ENCODE peak calls at places on chromosomes 7 and 10, in ten cellular contexts. L, D, H, I, J, Q, B, P, V and U are unnamed samples.

GRCh38 chr10:117168135-117168674 is 29.1 kb upstream of the KCNK18 start:
- DNase-seq in L (peak), D (peak), H (peak), I (peak), J (peak), Q (peak), B (peak), P (peak), V (peak), U (peak)

GRCh38 chr10:79274279-79275104 is 72.8 kb upstream of the PPIF start:
- DNase-seq in L (peak), D (peak), H (peak), I (peak), J (peak), Q (peak), B (no peak), P (peak), V (no peak), U (peak)

GRCh38 chr10:91340613-91341362 is 69.4 kb upstream of the HECTD2 start:
- DNase-seq in L (peak), D (peak), H (peak), I (no peak), J (no peak), Q (no peak), B (no peak), P (peak), V (peak), U (peak)

GRCh38 chr7:34043461-34044318 is 138.4 kb downstream of the BMPER start:
- DNase-seq in L (no peak), D (no peak), H (no peak), I (no peak), J (no peak), Q (no peak), B (no peak), P (no peak), V (peak), U (no peak)

GRCh38 chr10:104300736-104301292 is 31.8 kb downstream of the GSTO2 start:
- DNase-seq in L (peak), D (peak), H (peak), I (no peak), J (no peak), Q (peak), B (no peak), P (peak), V (peak), U (peak)

GRCh38 chr7:139038691-139039090 is 2.8 kb upstream of the ZC3HAV1L start:
- DNase-seq in L (no peak), D (no peak), H (no peak), I (no peak), J (no peak), Q (no peak), B (no peak), P (no peak), V (no peak), U (no peak)

GRCh38 chr7:46003161-46003560 is 82.1 kb upstream of the IGFBP3 start:
- DNase-seq in L (no peak), D (no peak), H (no peak), I (no peak), J (no peak), Q (no peak), B (no peak), P (no peak), V (no peak), U (no peak)

GRCh38 chr7:152891837-152892236 is 132.3 kb downstream of the ACTR3B start:
- DNase-seq in L (no peak), D (no peak), H (no peak), I (no peak), J (no peak), Q (peak), B (no peak), P (no peak), V (no peak), U (no peak)

GRCh38 chr10:125159486-125159931 is 854 bp downstream of the CTBP2 start:
- DNase-seq in L (no peak), D (peak), H (no peak), I (peak), J (no peak), Q (peak), B (peak), P (no peak), V (no peak), U (no peak)

GRCh38 chr7:10939911-10940747 is 33.5 kb upstream of the PHF14 start:
- DNase-seq in L (peak), D (peak), H (peak), I (peak), J (peak), Q (peak), B (peak), P (peak), V (peak), U (peak)

GRCh38 chr10:50386992-50387735 is 135.8 kb upstream of the ASAH2 start:
- DNase-seq in L (no peak), D (no peak), H (no peak), I (no peak), J (no peak), Q (no peak), B (no peak), P (no peak), V (no peak), U (no peak)

GRCh38 chr7:6831018-6831725 is 5.1 kb upstream of the CCZ1B start:
- DNase-seq in L (no peak), D (no peak), H (no peak), I (no peak), J (no peak), Q (no peak), B (no peak), P (no peak), V (no peak), U (no peak)

GRCh38 chr10:125707852-125708468 is 11.5 kb upstream of the EDRF1 start:
- DNase-seq in L (peak), D (peak), H (no peak), I (peak), J (no peak), Q (no peak), B (no peak), P (no peak), V (peak), U (peak)

GRCh38 chr7:484365-485101 is 35.1 kb downstream of the PDGFA start:
- DNase-seq in L (no peak), D (no peak), H (no peak), I (no peak), J (peak), Q (no peak), B (peak), P (no peak), V (no peak), U (no peak)

GRCh38 chr7:47622946-47623640 is 41.2 kb upstream of the TNS3 start:
- DNase-seq in L (peak), D (peak), H (no peak), I (no peak), J (no peak), Q (no peak), B (no peak), P (no peak), V (peak), U (peak)

GRCh38 chr7:133931053-133931452 is 196.1 kb upstream of the LRGUK start:
- DNase-seq in L (no peak), D (no peak), H (no peak), I (no peak), J (no peak), Q (no peak), B (no peak), P (no peak), V (no peak), U (peak)

GRCh38 chr10:101843032-101843991 is at the start of gene KCNIP2:
- DNase-seq in L (no peak), D (peak), H (peak), I (peak), J (no peak), Q (no peak), B (no peak), P (peak), V (no peak), U (no peak)

GRCh38 chr7:55517191-55517633 is 55.1 kb downstream of the VOPP1 start:
- DNase-seq in L (no peak), D (no peak), H (no peak), I (no peak), J (no peak), Q (no peak), B (no peak), P (no peak), V (no peak), U (no peak)

GRCh38 chr10:97319671-97320479 is 804 bp downstream of the FRAT1 start:
- DNase-seq in L (peak), D (no peak), H (peak), I (peak), J (peak), Q (peak), B (peak), P (no peak), V (peak), U (peak)

GRCh38 chr7:7446616-7447015 is 89.1 kb downstream of the COL28A1 start:
- DNase-seq in L (peak), D (no peak), H (no peak), I (no peak), J (no peak), Q (no peak), B (no peak), P (no peak), V (peak), U (peak)

GRCh38 chr7:85165263-85165662 is 21.6 kb downstream of the SEMA3D start:
- DNase-seq in L (no peak), D (no peak), H (no peak), I (no peak), J (no peak), Q (no peak), B (no peak), P (no peak), V (no peak), U (no peak)

GRCh38 chr10:42690449-42691360 is 52.3 kb upstream of the ZNF33B start:
- DNase-seq in L (no peak), D (no peak), H (peak), I (no peak), J (no peak), Q (no peak), B (no peak), P (no peak), V (no peak), U (no peak)

GRCh38 chr7:500521-501420 is 18.9 kb downstream of the PDGFA start:
- DNase-seq in L (no peak), D (no peak), H (no peak), I (no peak), J (peak), Q (no peak), B (peak), P (no peak), V (no peak), U (no peak)

GRCh38 chr7:98678215-98678614 is 61.1 kb downstream of the NPTX2 start:
- DNase-seq in L (no peak), D (no peak), H (no peak), I (no peak), J (no peak), Q (no peak), B (no peak), P (no peak), V (no peak), U (no peak)

GRCh38 chr10:78548369-78548985 is 514.8 kb downstream of the RPS24 start:
- DNase-seq in L (no peak), D (no peak), H (no peak), I (no peak), J (no peak), Q (peak), B (no peak), P (no peak), V (no peak), U (no peak)

GRCh38 chr7:41979834-41980307 is 257.1 kb downstream of the GLI3 start:
- DNase-seq in L (peak), D (peak), H (no peak), I (peak), J (no peak), Q (no peak), B (no peak), P (no peak), V (peak), U (peak)

GRCh38 chr10:132527338-132528063 is 10.1 kb upstream of the INPP5A start:
- DNase-seq in L (peak), D (no peak), H (no peak), I (no peak), J (peak), Q (no peak), B (peak), P (no peak), V (no peak), U (no peak)

GRCh38 chr10:98424308-98425254 is 9.6 kb upstream of the PYROXD2 start:
- DNase-seq in L (no peak), D (no peak), H (no peak), I (peak), J (no peak), Q (peak), B (no peak), P (no peak), V (no peak), U (no peak)

GRCh38 chr10:70832852-70833542 is 17.2 kb downstream of the SGPL1 start:
- DNase-seq in L (peak), D (peak), H (no peak), I (no peak), J (no peak), Q (no peak), B (no peak), P (no peak), V (peak), U (peak)

GRCh38 chr10:22183771-22184466 is 33.9 kb downstream of the EBLN1 start:
- DNase-seq in L (peak), D (peak), H (no peak), I (no peak), J (no peak), Q (no peak), B (no peak), P (no peak), V (peak), U (peak)

GRCh38 chr10:30127120-30127541 is 67.7 kb upstream of the JCAD start:
- DNase-seq in L (peak), D (peak), H (no peak), I (no peak), J (no peak), Q (peak), B (no peak), P (no peak), V (peak), U (no peak)

GRCh38 chr7:4700577-4701235 is 18.6 kb downstream of the FOXK1 start:
- DNase-seq in L (peak), D (peak), H (no peak), I (no peak), J (no peak), Q (no peak), B (no peak), P (no peak), V (peak), U (peak)

GRCh38 chr7:42197391-42197790 is 39.6 kb downstream of the GLI3 start:
- DNase-seq in L (peak), D (no peak), H (no peak), I (no peak), J (no peak), Q (no peak), B (no peak), P (no peak), V (peak), U (peak)

GRCh38 chr10:51800725-51801455 is 101.5 kb upstream of the CSTF2T start:
- DNase-seq in L (no peak), D (no peak), H (no peak), I (no peak), J (no peak), Q (no peak), B (no peak), P (no peak), V (no peak), U (no peak)

GRCh38 chr7:116162992-116163391 is 47.3 kb upstream of the TES start:
- DNase-seq in L (no peak), D (no peak), H (no peak), I (no peak), J (no peak), Q (no peak), B (no peak), P (no peak), V (no peak), U (no peak)
- TF ChIP-seq CTCF in L (peak), D (no peak), H (no peak), I (no peak), J (no peak), Q (no peak), B (no peak), P (no peak), V (peak), U (no peak)

GRCh38 chr7:155143381-155143780 is 73.3 kb downstream of the HTR5A start:
- DNase-seq in L (no peak), D (no peak), H (no peak), I (no peak), J (no peak), Q (no peak), B (no peak), P (no peak), V (no peak), U (no peak)

GRCh38 chr7:155147624-155148023 is 77.5 kb downstream of the HTR5A start:
- DNase-seq in L (no peak), D (no peak), H (no peak), I (no peak), J (no peak), Q (no peak), B (no peak), P (no peak), V (no peak), U (no peak)

GRCh38 chr7:155144371-155144770 is 74.2 kb downstream of the HTR5A start:
- DNase-seq in L (no peak), D (no peak), H (no peak), I (no peak), J (no peak), Q (no peak), B (no peak), P (no peak), V (no peak), U (no peak)

GRCh38 chr7:155147172-155147571 is 77.0 kb downstream of the HTR5A start:
- DNase-seq in L (no peak), D (no peak), H (no peak), I (no peak), J (no peak), Q (no peak), B (no peak), P (no peak), V (no peak), U (no peak)

GRCh38 chr7:155145477-155146255 is 75.5 kb downstream of the HTR5A start:
- DNase-seq in L (no peak), D (no peak), H (no peak), I (no peak), J (no peak), Q (no peak), B (no peak), P (no peak), V (no peak), U (no peak)
- H3K4me3 ChIP-seq in L (no peak), D (no peak), H (no peak), I (no peak), J (no peak), Q (no peak), B (no peak), P (no peak), V (no peak), U (no peak)

DNA sequence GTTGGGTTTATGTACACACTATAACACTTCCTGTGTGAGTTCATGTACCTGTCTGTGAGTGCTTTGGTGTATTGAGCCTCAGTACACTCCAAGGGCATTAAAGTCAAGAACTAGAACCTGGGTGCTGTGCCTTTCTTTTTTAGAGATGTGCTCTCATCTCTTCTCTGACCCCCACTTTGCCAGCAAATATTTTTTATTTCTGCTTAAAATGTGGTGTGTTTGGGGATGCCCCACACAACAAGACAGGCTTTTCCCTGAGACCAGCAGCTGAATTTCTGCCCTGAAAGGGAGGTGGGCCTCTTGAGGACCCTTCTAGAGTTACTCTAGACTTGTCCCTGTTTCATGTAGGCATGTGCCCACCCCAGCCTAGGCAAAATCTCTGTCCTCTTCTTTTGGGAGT is 14.3 kb downstream of the KCTD7 start:
- DNase-seq in L (no peak), D (no peak), H (no peak), I (no peak), J (no peak), Q (no peak), B (no peak), P (no peak), V (no peak), U (no peak)
- TF ChIP-seq CTCF in L (no peak), D (no peak), H (no peak), I (no peak), J (no peak), Q (no peak), B (no peak), P (no peak), V (no peak), U (no peak)

GRCh38 chr10:34966440-34966839 is 123.7 kb downstream of the CUL2 start:
- DNase-seq in L (peak), D (peak), H (no peak), I (no peak), J (no peak), Q (no peak), B (no peak), P (no peak), V (peak), U (peak)

GRCh38 chr10:34964166-34964800 is 125.9 kb downstream of the CUL2 start:
- DNase-seq in L (no peak), D (no peak), H (no peak), I (no peak), J (no peak), Q (no peak), B (no peak), P (no peak), V (no peak), U (no peak)

GRCh38 chr10:34962866-34963265 is 127.3 kb downstream of the CUL2 start:
- DNase-seq in L (no peak), D (peak), H (no peak), I (no peak), J (no peak), Q (no peak), B (no peak), P (no peak), V (peak), U (no peak)

GRCh38 chr10:34969171-34969570 is 121.0 kb downstream of the CUL2 start:
- DNase-seq in L (no peak), D (no peak), H (no peak), I (no peak), J (no peak), Q (no peak), B (no peak), P (no peak), V (no peak), U (no peak)

DNA sequence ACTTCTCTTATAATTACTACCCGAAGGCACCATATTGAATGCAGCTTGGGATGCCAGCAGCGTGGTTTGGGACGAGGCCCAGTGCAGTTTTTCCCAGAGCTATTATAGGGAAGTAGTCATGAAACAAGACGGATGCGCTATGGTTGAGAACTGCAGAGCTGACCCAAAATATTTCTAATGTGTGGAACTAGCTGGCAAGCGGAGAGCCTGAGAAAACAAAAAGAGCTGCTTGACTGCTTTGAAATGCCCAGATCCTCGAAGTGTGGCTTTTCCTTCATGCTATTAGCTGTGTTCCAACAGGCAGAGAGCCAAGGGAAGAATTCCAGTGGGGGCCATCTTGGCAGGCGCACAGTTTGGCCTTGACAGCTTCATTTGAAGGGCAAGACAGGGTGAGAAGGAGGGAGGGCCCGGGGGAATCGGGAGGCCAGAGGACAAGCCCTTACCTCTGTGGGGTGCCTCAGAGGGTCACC is 122.7 kb downstream of the CUL2 start:
- DNase-seq in L (peak), D (peak), H (no peak), I (no peak), J (no peak), Q (no peak), B (no peak), P (peak), V (peak), U (no peak)
- H3K4me3 ChIP-seq in L (no peak), D (no peak), H (no peak), I (no peak), J (no peak), Q (no peak), B (no peak), P (no peak), V (no peak), U (no peak)

GRCh38 chr7:65746398-65746669 is 126.5 kb upstream of the VKORC1L1 start:
- DNase-seq in L (peak), D (peak), H (no peak), I (no peak), J (no peak), Q (no peak), B (no peak), P (no peak), V (peak), U (peak)

GRCh38 chr7:65749518-65749917 is 123.4 kb upstream of the VKORC1L1 start:
- DNase-seq in L (no peak), D (no peak), H (no peak), I (no peak), J (no peak), Q (no peak), B (no peak), P (no peak), V (no peak), U (no peak)

GRCh38 chr7:65749039-65749438 is 123.8 kb upstream of the VKORC1L1 start:
- DNase-seq in L (no peak), D (no peak), H (no peak), I (no peak), J (no peak), Q (no peak), B (no peak), P (no peak), V (no peak), U (no peak)

GRCh38 chr7:65750511-65751344 is 122.1 kb upstream of the VKORC1L1 start:
- DNase-seq in L (peak), D (peak), H (peak), I (peak), J (peak), Q (peak), B (peak), P (peak), V (peak), U (peak)
- TF ChIP-seq CTCF in L (no peak), D (no peak), H (no peak), I (no peak), J (no peak), Q (no peak), B (no peak), P (peak), V (no peak), U (no peak)

GRCh38 chr7:27182285-27182827 is 2.7 kb downstream of the HOXA11 start:
- DNase-seq in L (no peak), D (no peak), H (no peak), I (no peak), J (peak), Q (peak), B (peak), P (peak), V (no peak), U (no peak)
- H3K4me3 ChIP-seq in L (no peak), D (no peak), H (no peak), I (no peak), J (no peak), Q (no peak), B (no peak), P (no peak), V (no peak), U (no peak)

GRCh38 chr7:70585071-70585470 is 546.9 kb upstream of the GALNT17 start:
- DNase-seq in L (no peak), D (no peak), H (peak), I (no peak), J (no peak), Q (no peak), B (no peak), P (no peak), V (no peak), U (no peak)
- TF ChIP-seq CTCF in L (no peak), D (no peak), H (peak), I (no peak), J (no peak), Q (no peak), B (no peak), P (no peak), V (no peak), U (peak)

GRCh38 chr7:28389504-28390385 is 22.6 kb upstream of the CREB5 start:
- DNase-seq in L (peak), D (peak), H (peak), I (peak), J (no peak), Q (no peak), B (no peak), P (no peak), V (peak), U (peak)
- H3K4me3 ChIP-seq in L (peak), D (peak), H (peak), I (no peak), J (peak), Q (no peak), B (no peak), P (peak), V (peak), U (peak)